ENCODE peak calls at places on chromosomes 13 and 19, in nine cellular contexts. Q, W, H, B, C, R, D, P and U are unnamed samples.

GRCh38 chr13:67549331-67549730 is 319.2 kb upstream of the PCDH9 start:
- DNase-seq in Q (no peak), W (peak), H (peak), B (no peak), C (peak), R (peak), D (no peak), P (no peak), U (peak)

GRCh38 chr13:100334209-100334608 is 245.3 kb downstream of the PCCA start:
- DNase-seq in Q (no peak), W (peak), H (no peak), B (no peak), C (no peak), R (no peak), D (no peak), P (no peak), U (no peak)

GRCh38 chr13:113077953-113078894 is 27.4 kb upstream of the F7 start:
- DNase-seq in Q (no peak), W (no peak), H (no peak), B (no peak), C (no peak), R (no peak), D (no peak), P (no peak), U (no peak)

GRCh38 chr13:49086711-49087110 is 111.0 kb downstream of the FNDC3A start:
- DNase-seq in Q (no peak), W (peak), H (peak), B (no peak), C (peak), R (peak), D (no peak), P (no peak), U (peak)

GRCh38 chr13:47249296-47249695 is 352.4 kb upstream of the HTR2A start:
- DNase-seq in Q (no peak), W (no peak), H (no peak), B (no peak), C (no peak), R (no peak), D (no peak), P (no peak), U (peak)

GRCh38 chr13:25738342-25738771 is 313.5 kb downstream of the SHISA2 start:
- DNase-seq in Q (peak), W (peak), H (peak), B (no peak), C (peak), R (peak), D (no peak), P (peak), U (peak)

GRCh38 chr19:7257148-7258041 is 36.8 kb downstream of the INSR start:
- DNase-seq in Q (peak), W (peak), H (no peak), B (no peak), C (peak), R (no peak), D (no peak), P (no peak), U (peak)

GRCh38 chr19:2602391-2603181 is 99.9 kb downstream of the GNG7 start:
- DNase-seq in Q (peak), W (peak), H (peak), B (peak), C (peak), R (no peak), D (no peak), P (no peak), U (peak)

GRCh38 chr19:1967087-1967608 is 26.2 kb downstream of the CSNK1G2 start:
- DNase-seq in Q (no peak), W (no peak), H (no peak), B (no peak), C (no peak), R (no peak), D (no peak), P (no peak), U (no peak)

GRCh38 chr19:41416194-41416674 is 10.9 kb downstream of the B3GNT8 start:
- DNase-seq in Q (no peak), W (no peak), H (no peak), B (no peak), C (no peak), R (no peak), D (no peak), P (no peak), U (no peak)

GRCh38 chr19:14425696-14426138 is 6.6 kb upstream of the DDX39A start:
- DNase-seq in Q (no peak), W (no peak), H (peak), B (no peak), C (no peak), R (no peak), D (no peak), P (no peak), U (no peak)

GRCh38 chr19:52601025-52601973 is 31.2 kb downstream of the ZNF701 start:
- DNase-seq in Q (peak), W (peak), H (peak), B (peak), C (peak), R (peak), D (peak), P (peak), U (peak)

GRCh38 chr13:99215466-99215865 is 14.8 kb downstream of the UBAC2 start:
- DNase-seq in Q (no peak), W (no peak), H (no peak), B (no peak), C (no peak), R (no peak), D (no peak), P (no peak), U (no peak)

GRCh38 chr13:96218475-96218874 is 128.6 kb downstream of the HS6ST3 start:
- DNase-seq in Q (no peak), W (no peak), H (no peak), B (no peak), C (no peak), R (no peak), D (no peak), P (no peak), U (no peak)

GRCh38 chr13:51614350-51614786 is 30.1 kb downstream of the WDFY2 start:
- DNase-seq in Q (no peak), W (peak), H (peak), B (no peak), C (no peak), R (no peak), D (no peak), P (peak), U (peak)

GRCh38 chr13:99208185-99208584 is 7.5 kb downstream of the UBAC2 start:
- DNase-seq in Q (no peak), W (no peak), H (no peak), B (no peak), C (no peak), R (no peak), D (no peak), P (no peak), U (no peak)

GRCh38 chr13:24203726-24204295 is 43.3 kb downstream of the SPATA13 start:
- DNase-seq in Q (no peak), W (no peak), H (no peak), B (no peak), C (no peak), R (no peak), D (no peak), P (no peak), U (peak)

GRCh38 chr13:66532845-66533244 is 697.3 kb downstream of the PCDH9 start:
- DNase-seq in Q (no peak), W (no peak), H (no peak), B (no peak), C (no peak), R (no peak), D (no peak), P (no peak), U (no peak)

GRCh38 chr13:109785141-109785891 is 1.1 kb downstream of the IRS2 start:
- DNase-seq in Q (peak), W (peak), H (no peak), B (peak), C (no peak), R (peak), D (no peak), P (peak), U (peak)

GRCh38 chr19:4052993-4053422 is 13.7 kb downstream of the ZBTB7A start:
- DNase-seq in Q (no peak), W (peak), H (no peak), B (no peak), C (peak), R (no peak), D (no peak), P (no peak), U (no peak)

GRCh38 chr19:35901854-35902661 is at the start of gene HCST:
- DNase-seq in Q (no peak), W (peak), H (peak), B (no peak), C (peak), R (no peak), D (no peak), P (peak), U (peak)

GRCh38 chr13:99151516-99151915 is 49.1 kb upstream of the UBAC2 start:
- DNase-seq in Q (no peak), W (peak), H (peak), B (peak), C (peak), R (peak), D (no peak), P (no peak), U (peak)

GRCh38 chr13:44296856-44297255 is 76.8 kb upstream of the SERP2 start:
- DNase-seq in Q (no peak), W (no peak), H (no peak), B (no peak), C (no peak), R (no peak), D (no peak), P (no peak), U (no peak)

GRCh38 chr19:19642506-19643157 is 825 bp downstream of the GMIP start:
- DNase-seq in Q (no peak), W (no peak), H (peak), B (no peak), C (no peak), R (no peak), D (no peak), P (peak), U (peak)

GRCh38 chr13:99383946-99384345 is 76.7 kb upstream of the GPR183 start:
- DNase-seq in Q (no peak), W (no peak), H (no peak), B (no peak), C (no peak), R (no peak), D (no peak), P (no peak), U (no peak)

GRCh38 chr19:54608205-54608604 is 14.8 kb downstream of the LILRA1 start:
- DNase-seq in Q (no peak), W (no peak), H (no peak), B (no peak), C (no peak), R (no peak), D (no peak), P (no peak), U (no peak)

GRCh38 chr19:53333071-53333465 is 481 bp upstream of the ZNF845 start:
- DNase-seq in Q (peak), W (no peak), H (peak), B (peak), C (no peak), R (no peak), D (no peak), P (peak), U (peak)

GRCh38 chr13:51246411-51247298 is 24.5 kb downstream of the FAM124A start:
- DNase-seq in Q (no peak), W (peak), H (no peak), B (no peak), C (no peak), R (no peak), D (no peak), P (no peak), U (no peak)

GRCh38 chr19:5230730-5231555 is 109.7 kb downstream of the PTPRS start:
- DNase-seq in Q (no peak), W (no peak), H (no peak), B (no peak), C (no peak), R (no peak), D (no peak), P (no peak), U (no peak)

GRCh38 chr13:75195479-75196111 is 286.4 kb downstream of the TBC1D4 start:
- DNase-seq in Q (no peak), W (no peak), H (no peak), B (no peak), C (no peak), R (no peak), D (no peak), P (no peak), U (no peak)

GRCh38 chr19:41993612-41994483 is at the start of gene ATP1A3:
- DNase-seq in Q (peak), W (peak), H (peak), B (no peak), C (peak), R (no peak), D (peak), P (peak), U (peak)

GRCh38 chr13:40193290-40194203 is 472.9 kb downstream of the FOXO1 start:
- DNase-seq in Q (no peak), W (no peak), H (peak), B (no peak), C (no peak), R (no peak), D (no peak), P (no peak), U (peak)

GRCh38 chr13:67204731-67205130 is 25.4 kb downstream of the PCDH9 start:
- DNase-seq in Q (no peak), W (no peak), H (no peak), B (no peak), C (no peak), R (no peak), D (no peak), P (no peak), U (no peak)

GRCh38 chr13:26707122-26708006 is 53.2 kb downstream of the GPR12 start:
- DNase-seq in Q (no peak), W (peak), H (peak), B (no peak), C (peak), R (peak), D (no peak), P (peak), U (peak)